ENCODE peak calls at places on chromosomes 4 and X, in four cellular contexts. Y is body of pancreas, U is tibial nerve, N is kidney. L is an unnamed sample. For H3K4me1, the result is how much of the 10 kb centered on the place peaks cover.

GRCh38 chrX:77442728-77443127 is 4.5 kb upstream of the FGF16 start:
- DNase-seq in Y (no peak), N (no peak), U (no peak), L (no peak)

GRCh38 chrX:132609449-132609848 is 120.6 kb upstream of the MBNL3 start:
- DNase-seq in Y (no peak), U (no peak), N (no peak), L (peak)

GRCh38 chr4:153243464-153243863 is 39.2 kb downstream of the TRIM2 start:
- DNase-seq in N (no peak), Y (no peak), U (no peak), L (peak)

GRCh38 chr4:18388029-18388428 is 366.5 kb upstream of the LCORL start:
- DNase-seq in N (no peak), U (no peak), Y (no peak), L (peak)

GRCh38 chr4:66633472-66633871 is 911.8 kb downstream of the CENPC start:
- DNase-seq in Y (no peak), U (no peak), N (no peak), L (no peak)

GRCh38 chr4:52997132-52997416 is 135.0 kb downstream of the RASL11B start:
- DNase-seq in N (no peak), Y (no peak), U (no peak), L (no peak)

GRCh38 chr4:39353478-39354177 is 12.5 kb downstream of the RFC1 start:
- DNase-seq in U (no peak), Y (no peak), N (no peak), L (no peak)

GRCh38 chrX:53605004-53605403 is 81.5 kb downstream of the HUWE1 start:
- DNase-seq in N (no peak), Y (no peak), U (no peak), L (no peak)

GRCh38 chrX:141935645-141936044 is 32.0 kb downstream of the MAGEC1 start:
- DNase-seq in U (no peak), Y (no peak), N (no peak), L (no peak)

GRCh38 chrX:16469870-16470269 is 180.1 kb upstream of the S100G start:
- DNase-seq in U (no peak), Y (no peak), N (no peak), L (peak)

GRCh38 chr4:123505457-123506310 is 109.1 kb downstream of the SPRY1 start:
- DNase-seq in Y (peak), U (no peak), N (peak), L (peak)

GRCh38 chr4:100591156-100591876 is 73.5 kb upstream of the EMCN start:
- DNase-seq in N (no peak), Y (peak), U (no peak), L (no peak)

GRCh38 chrX:9682456-9682855 is 83.2 kb downstream of the GPR143 start:
- DNase-seq in Y (no peak), N (no peak), U (no peak), L (no peak)

GRCh38 chr4:175412161-175412560 is 399.9 kb downstream of the GPM6A start:
- DNase-seq in U (no peak), Y (no peak), N (peak), L (no peak)

GRCh38 chr4:108650212-108651067 is at the start of gene OSTC:
- DNase-seq in U (peak), Y (peak), N (peak), L (peak)
- TF ChIP-seq CTCF in U (peak), Y (no peak), N (peak), L (no peak)

GRCh38 chr4:155639674-155640529 is 26.7 kb upstream of the GUCY1A1 start:
- DNase-seq in N (no peak), Y (no peak), U (no peak), L (no peak)
- H3K4me1 ChIP-seq in N (under half), Y (under half), U (under half), L (under half)

DNA sequence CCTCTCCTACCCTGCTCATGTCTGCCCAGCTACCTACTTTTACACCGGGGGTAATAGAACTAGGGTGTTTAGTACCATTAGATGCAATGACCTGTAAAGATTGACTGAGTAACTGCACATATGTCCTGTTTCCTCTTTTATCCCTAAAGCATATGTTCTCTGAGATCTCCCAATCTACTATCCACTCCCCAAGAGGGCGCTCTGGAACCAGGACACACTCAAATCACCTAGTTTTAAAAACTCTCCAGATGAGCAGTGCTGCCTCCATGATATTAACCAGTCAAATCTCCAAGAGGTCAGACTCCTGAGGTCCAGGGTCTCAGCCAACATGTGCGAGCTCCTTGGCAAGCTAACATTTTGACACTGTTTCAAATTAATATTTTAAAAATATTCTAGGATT is 87.0 kb upstream of the TSPAN5 start:
- DNase-seq in Y (no peak), U (no peak), N (no peak), L (peak)
- TF ChIP-seq CTCF in Y (no peak), U (no peak), N (no peak), L (peak)

GRCh38 chrX:17527135-17527701 is 152.2 kb downstream of the NHS start:
- DNase-seq in Y (peak), N (peak), U (no peak), L (no peak)
- H3K4me1 ChIP-seq in Y (under half), N (under half), U (under half), L (under half)

DNA sequence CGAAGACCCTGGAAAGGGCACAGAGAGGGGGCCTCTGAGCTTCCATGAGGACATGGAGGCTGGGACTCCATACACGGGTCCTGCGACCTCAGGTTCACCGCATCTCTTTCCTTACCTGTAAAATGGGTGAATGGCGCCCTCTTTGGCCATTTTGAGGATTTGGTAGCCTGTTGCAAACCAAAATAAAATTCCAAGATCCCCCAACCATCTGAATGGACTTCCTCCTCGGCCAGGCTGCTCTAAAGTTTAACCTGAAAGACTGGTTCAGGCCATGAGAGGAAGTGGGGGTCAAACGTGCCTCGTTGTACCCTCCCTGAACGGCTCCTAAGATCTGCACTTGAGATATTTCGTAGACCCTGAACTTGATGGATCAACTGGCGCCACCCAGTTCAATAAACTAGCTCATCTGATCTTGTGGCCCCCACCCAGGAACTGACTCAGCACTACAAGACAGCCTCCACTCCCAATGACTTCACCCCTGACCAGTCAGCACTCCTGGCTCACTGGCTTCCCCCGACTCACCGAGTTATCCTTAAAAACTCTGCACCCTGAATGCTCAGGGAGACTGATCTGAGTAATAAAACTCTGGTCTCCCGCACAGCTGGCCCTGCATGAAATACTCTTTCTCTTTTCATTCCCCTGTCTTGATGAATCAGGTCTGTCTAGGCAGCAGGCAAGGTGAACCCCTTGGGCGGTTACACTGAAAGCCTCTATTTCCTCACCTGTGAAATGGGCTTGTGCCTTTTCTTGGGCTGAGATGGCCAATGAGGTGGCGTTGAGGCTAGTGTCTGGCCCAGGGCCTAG is 32.9 kb upstream of the GPR78 start:
- DNase-seq in Y (peak), N (peak), U (no peak), L (no peak)
- TF ChIP-seq CTCF in Y (peak), N (peak), U (no peak), L (peak)

L was measured in Caco-2.